ENCODE peak calls at places on chromosome 20, in ten cellular contexts. E is tibial artery; O is left ventricle myocardium inferior; J is kidney; G is cardiac muscle cell; N is K562; T is CD4-positive, alpha-beta memory T cell; R is heart left ventricle; S is ascending aorta; Z is lower lobe of right lung. C is an unnamed sample.

GRCh38 chr20:56249244-56249955 is 868 bp downstream of the MC3R start:
- DNase-seq in E (no peak), O (no peak), J (no peak), G (no peak), N (peak; percentile 57), T (no peak), R (no peak), S (no peak), Z (no peak), C (no peak)

GRCh38 chr20:2108987-2109386 is 7.4 kb downstream of the STK35 start:
- DNase-seq in E (no peak), O (no peak), J (no peak), G (no peak), N (no peak), T (no peak), R (no peak), S (no peak), Z (no peak), C (no peak)

GRCh38 chr20:57250607-57251343 is 15.7 kb downstream of the BMP7 start:
- DNase-seq in E (no peak), O (no peak), J (no peak), G (no peak), N (no peak), T (no peak), R (no peak), S (no peak), Z (no peak), C (no peak)

GRCh38 chr20:36084897-36085617 is 69.5 kb upstream of the EPB41L1 start:
- DNase-seq in E (no peak), O (no peak), J (no peak), G (no peak), N (no peak), T (no peak), R (no peak), S (no peak), Z (no peak), C (no peak)

GRCh38 chr20:32189691-32190607 is 17.6 kb downstream of the PLAGL2 start:
- DNase-seq in E (peak; percentile 53), O (peak; percentile 50), J (peak; percentile 85), G (peak; percentile 70), N (no peak), T (peak; percentile 46), R (peak; percentile 48), S (no peak), Z (peak; percentile 56), C (peak; percentile 45)

GRCh38 chr20:31896049-31896448 is 25.6 kb downstream of the TTLL9 start:
- DNase-seq in E (no peak), O (no peak), J (no peak), G (no peak), N (no peak), T (no peak), R (no peak), S (no peak), Z (no peak), C (no peak)

GRCh38 chr20:14477125-14477524 is 139.7 kb upstream of the FLRT3 start:
- DNase-seq in E (no peak), O (no peak), J (no peak), G (no peak), N (no peak), T (no peak), R (no peak), S (no peak), Z (no peak), C (no peak)

GRCh38 chr20:61963885-61964674 is 101.6 kb downstream of the TAF4 start:
- DNase-seq in E (no peak), O (no peak), J (no peak), G (no peak), N (no peak), T (no peak), R (peak; percentile 4), S (no peak), Z (no peak), C (no peak)

GRCh38 chr20:24843443-24843715 is 105.7 kb upstream of the CST7 start:
- DNase-seq in E (no peak), O (no peak), J (no peak), G (no peak), N (no peak), T (no peak), R (no peak), S (no peak), Z (no peak), C (no peak)

GRCh38 chr20:43762911-43763310 is 36.1 kb upstream of the GTSF1L start:
- DNase-seq in E (no peak), O (no peak), J (no peak), G (no peak), N (no peak), T (no peak), R (no peak), S (no peak), Z (no peak), C (no peak)
- H3K4me1 ChIP-seq in E (no peaks in the 10 kb centered on the region), O (peaks cover 31% of the 10 kb centered on the region), J (no peaks in the 10 kb centered on the region), G (no peaks in the 10 kb centered on the region), N (no peaks in the 10 kb centered on the region), T (no peaks in the 10 kb centered on the region), R (no peaks in the 10 kb centered on the region), S (peaks cover 5% of the 10 kb centered on the region), Z (no peaks in the 10 kb centered on the region), C (no peaks in the 10 kb centered on the region)

GRCh38 chr20:888057-888456 is 28.1 kb downstream of the ANGPT4 start:
- DNase-seq in E (peak; percentile 40), O (no peak), J (no peak), G (no peak), N (no peak), T (no peak), R (no peak), S (no peak), Z (no peak), C (no peak)

GRCh38 chr20:889110-889509 is 27.0 kb downstream of the ANGPT4 start:
- DNase-seq in E (no peak), O (no peak), J (no peak), G (no peak), N (no peak), T (no peak), R (no peak), S (no peak), Z (no peak), C (no peak)

GRCh38 chr20:891121-892080 is 24.7 kb downstream of the ANGPT4 start:
- DNase-seq in E (peak; percentile 88), O (peak; percentile 67), J (peak; percentile 84), G (no peak), N (no peak), T (no peak), R (no peak), S (no peak), Z (no peak), C (no peak)

GRCh38 chr20:889932-890463 is 26.1 kb downstream of the ANGPT4 start:
- DNase-seq in E (no peak), O (no peak), J (no peak), G (no peak), N (no peak), T (no peak), R (no peak), S (no peak), Z (no peak), C (no peak)

DNA sequence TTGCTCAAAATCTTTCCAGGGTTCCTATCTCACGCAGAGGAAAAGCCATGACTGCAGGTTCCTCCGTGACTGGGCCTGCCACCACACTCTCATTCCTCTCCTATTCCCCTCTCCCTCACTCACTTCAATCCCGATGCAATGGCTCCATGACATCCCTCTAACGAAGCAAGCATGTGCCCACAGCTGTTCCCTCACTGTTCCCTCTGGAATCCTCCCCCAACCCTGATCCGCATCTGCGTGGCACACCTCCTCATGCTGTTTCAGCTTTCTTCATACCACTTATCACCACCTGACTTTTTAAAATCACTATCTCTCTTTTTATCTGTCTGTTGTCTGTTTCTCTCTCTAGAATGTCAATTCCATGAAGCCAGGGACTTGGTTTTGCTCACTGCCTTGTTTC is 25.5 kb downstream of the ANGPT4 start:
- DNase-seq in E (no peak), O (no peak), J (no peak), G (no peak), N (no peak), T (no peak), R (no peak), S (no peak), Z (no peak), C (no peak)
- H3K4me3 ChIP-seq in E (no peak overlapping the region), O (no peak overlapping the region), J (no peak overlapping the region), G (no peak overlapping the region), N (no peak overlapping the region), T (no peak overlapping the region), R (no peak overlapping the region), S (no peak overlapping the region), Z (no peak overlapping the region), C (no peak overlapping the region)

GRCh38 chr20:11807070-11807741 is 110.5 kb upstream of the BTBD3 start:
- DNase-seq in E (no peak), O (no peak), J (no peak), G (no peak), N (no peak), T (no peak), R (no peak), S (no peak), Z (no peak), C (no peak)

GRCh38 chr20:11814276-11814675 is 103.4 kb upstream of the BTBD3 start:
- DNase-seq in E (no peak), O (no peak), J (no peak), G (no peak), N (no peak), T (no peak), R (no peak), S (no peak), Z (no peak), C (no peak)

GRCh38 chr20:11813106-11813890 is 104.4 kb upstream of the BTBD3 start:
- DNase-seq in E (no peak), O (no peak), J (no peak), G (no peak), N (no peak), T (no peak), R (no peak), S (no peak), Z (no peak), C (no peak)

GRCh38 chr20:11810316-11811130 is 107.2 kb upstream of the BTBD3 start:
- DNase-seq in E (no peak), O (no peak), J (no peak), G (no peak), N (no peak), T (no peak), R (no peak), S (no peak), Z (no peak), C (no peak)
- H3K27ac ChIP-seq in E (no peak overlapping the region), O (no peak overlapping the region), J (no peak overlapping the region), G (no peak overlapping the region), N (no peak overlapping the region), T (no peak overlapping the region), R (no peak overlapping the region), S (no peak overlapping the region), Z (no peak overlapping the region), C (no peak overlapping the region)

DNA sequence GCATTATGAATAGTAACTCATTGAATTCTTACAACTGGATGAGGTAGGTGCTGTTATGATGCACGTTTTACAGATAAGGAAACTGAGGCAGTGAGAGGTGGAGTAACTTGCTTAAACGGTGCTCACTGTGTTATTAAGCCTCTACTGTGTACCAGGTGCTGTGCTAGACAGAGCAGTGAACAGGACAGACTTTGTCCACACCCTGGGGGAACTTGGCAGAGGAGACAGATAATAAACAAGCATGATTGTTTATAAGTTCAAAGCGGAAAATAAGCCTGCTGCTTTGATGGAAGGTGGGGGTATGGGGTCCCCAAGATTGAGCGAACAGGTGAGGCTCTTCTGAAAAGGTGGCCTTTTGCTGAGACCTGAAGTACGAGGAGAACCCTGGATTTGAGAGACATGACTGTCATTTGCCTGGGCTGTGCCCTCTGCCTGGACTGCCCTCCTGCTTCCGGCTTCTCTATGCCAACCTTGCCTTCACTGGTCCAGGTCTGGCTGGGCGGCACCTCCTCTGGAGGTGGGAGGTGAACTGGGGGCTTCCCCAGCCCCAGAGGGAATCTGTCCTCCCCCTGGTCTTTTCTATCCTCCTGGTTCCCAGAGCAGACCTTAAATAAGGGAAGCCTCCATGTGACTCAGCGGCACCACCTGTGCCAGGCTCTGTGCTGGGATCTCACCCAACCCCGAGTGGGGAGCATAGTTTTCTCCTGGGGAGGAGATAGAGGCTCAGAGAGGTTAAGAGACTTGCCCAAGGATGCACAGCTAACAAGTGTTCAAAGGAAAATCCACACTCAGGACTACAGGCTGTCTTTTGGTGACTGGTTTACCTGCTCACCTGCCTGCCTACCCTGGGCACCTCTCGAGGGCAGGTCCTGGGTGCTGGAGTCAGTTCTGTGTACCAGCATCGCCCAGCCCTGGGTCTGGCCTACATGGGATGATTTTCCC is 59.1 kb downstream of the CEBPB start:
- DNase-seq in E (no peak), O (no peak), J (no peak), G (no peak), N (no peak), T (no peak), R (no peak), S (no peak), Z (no peak), C (no peak)
- H3K4me1 ChIP-seq in E (no peaks in the 10 kb centered on the region), O (no peaks in the 10 kb centered on the region), J (no peaks in the 10 kb centered on the region), G (no peaks in the 10 kb centered on the region), N (peaks cover 8% of the 10 kb centered on the region), T (no peaks in the 10 kb centered on the region), R (no peaks in the 10 kb centered on the region), S (no peaks in the 10 kb centered on the region), Z (no peaks in the 10 kb centered on the region), C (peaks cover 28% of the 10 kb centered on the region)